ENCODE peak calls at places on chromosomes 6 and 20, in four cellular contexts. B, N, O and M are unnamed samples.
A peak's percentile ranks its signal among the peaks of the same experiment; 100 is the strongest.

GRCh38 chr20:63972312-63973159 is 2.8 kb upstream of the ZNF512B start:
- DNase-seq in N (no peak), O (peak; percentile 29), B (no peak), M (no peak)

GRCh38 chr6:84150680-84151079 is 76.8 kb downstream of the CEP162 start:
- DNase-seq in O (no peak), N (peak; percentile 28), B (no peak), M (peak; percentile 80)

GRCh38 chr6:27575594-27576361 is 102.9 kb upstream of the ZNF184 start:
- DNase-seq in B (no peak), O (no peak), N (no peak), M (no peak)

GRCh38 chr20:51413753-51414323 is 128.7 kb downstream of the NFATC2 start:
- DNase-seq in O (no peak), N (no peak), B (no peak), M (no peak)

GRCh38 chr20:59573837-59574236 is 30.5 kb upstream of the PHACTR3 start:
- DNase-seq in B (no peak), N (no peak), O (no peak), M (no peak)

GRCh38 chr6:44269921-44270525 is at the start of gene TMEM151B:
- DNase-seq in B (no peak), N (no peak), O (no peak), M (no peak)

GRCh38 chr20:59153832-59154231 is 9.8 kb upstream of the ZNF831 start:
- DNase-seq in B (no peak), N (no peak), O (no peak), M (no peak)

GRCh38 chr20:16865406-16865805 is 117.2 kb downstream of the OTOR start:
- DNase-seq in B (no peak), O (no peak), N (no peak), M (no peak)

GRCh38 chr20:57562541-57563465 is 1.9 kb downstream of the PCK1 start:
- DNase-seq in N (no peak), O (no peak), B (peak; percentile 41), M (no peak)

GRCh38 chr6:136550045-136550329 is 235 bp downstream of the MAP7 start:
- DNase-seq in B (no peak), O (peak; percentile 19), N (no peak), M (no peak)

GRCh38 chr20:44727039-44727438 is 11.9 kb downstream of the CCN5 start:
- DNase-seq in N (no peak), O (no peak), B (no peak), M (no peak)
- TF ChIP-seq CTCF in N (no peak), O (no peak), B (no peak), M (no peak)

GRCh38 chr6:41125282-41125681 is 28.9 kb downstream of the TREML1 start:
- DNase-seq in N (no peak), B (no peak), O (no peak), M (no peak)
- H3K4me3 ChIP-seq in N (no peak overlapping the region), B (no peak overlapping the region), O (no peak overlapping the region), M (no peak overlapping the region)

GRCh38 chr20:33915726-33916331 is 77.9 kb upstream of the RALY start:
- DNase-seq in O (peak; percentile 18), B (peak; percentile 79), N (no peak), M (no peak)
- TF ChIP-seq CTCF in O (peak; percentile 55), B (peak; percentile 47), N (peak; percentile 38), M (peak; percentile 56)

GRCh38 chr6:168439791-168440491 is 1.0 kb upstream of the SMOC2 start:
- DNase-seq in N (no peak), B (no peak), O (no peak), M (no peak)

GRCh38 chr6:168442646-168443045 is 1.7 kb downstream of the SMOC2 start:
- DNase-seq in B (no peak), O (no peak), N (no peak), M (no peak)

GRCh38 chr6:168440520-168441433 is at the start of gene SMOC2:
- DNase-seq in B (peak; percentile 38), O (peak; percentile 66), N (no peak), M (no peak)

GRCh38 chr6:168437751-168438150 is 3.2 kb upstream of the SMOC2 start:
- DNase-seq in N (no peak), B (no peak), O (no peak), M (no peak)

GRCh38 chr6:168441434-168442391 is 729 bp downstream of the SMOC2 start:
- DNase-seq in O (no peak), B (peak; percentile 21), N (no peak), M (no peak)
- H3K4me3 ChIP-seq in O (peak overlapping the region; percentile 72), B (peak overlapping the region; percentile 19), N (no peak overlapping the region), M (no peak overlapping the region)

GRCh38 chr6:151451417-151451949 is 443 bp downstream of the RMND1 start:
- DNase-seq in N (no peak), B (no peak), O (no peak), M (no peak)

GRCh38 chr6:151452750-151453427 is 963 bp upstream of the RMND1 start:
- DNase-seq in B (peak; percentile 47), N (no peak), O (peak; percentile 32), M (no peak)

GRCh38 chr6:151447237-151447636 is 4.7 kb downstream of the RMND1 start:
- DNase-seq in O (no peak), B (no peak), N (no peak), M (no peak)

GRCh38 chr6:151448623-151449022 is 3.3 kb downstream of the RMND1 start:
- DNase-seq in N (no peak), O (no peak), B (no peak), M (no peak)

GRCh38 chr6:151451950-151452749 is at the start of gene RMND1:
- DNase-seq in N (peak; percentile 100), B (peak; percentile 100), O (peak; percentile 100), M (peak; percentile 99)
- TF ChIP-seq CTCF in N (no peak), B (peak; percentile 9), O (no peak), M (no peak)

DNA sequence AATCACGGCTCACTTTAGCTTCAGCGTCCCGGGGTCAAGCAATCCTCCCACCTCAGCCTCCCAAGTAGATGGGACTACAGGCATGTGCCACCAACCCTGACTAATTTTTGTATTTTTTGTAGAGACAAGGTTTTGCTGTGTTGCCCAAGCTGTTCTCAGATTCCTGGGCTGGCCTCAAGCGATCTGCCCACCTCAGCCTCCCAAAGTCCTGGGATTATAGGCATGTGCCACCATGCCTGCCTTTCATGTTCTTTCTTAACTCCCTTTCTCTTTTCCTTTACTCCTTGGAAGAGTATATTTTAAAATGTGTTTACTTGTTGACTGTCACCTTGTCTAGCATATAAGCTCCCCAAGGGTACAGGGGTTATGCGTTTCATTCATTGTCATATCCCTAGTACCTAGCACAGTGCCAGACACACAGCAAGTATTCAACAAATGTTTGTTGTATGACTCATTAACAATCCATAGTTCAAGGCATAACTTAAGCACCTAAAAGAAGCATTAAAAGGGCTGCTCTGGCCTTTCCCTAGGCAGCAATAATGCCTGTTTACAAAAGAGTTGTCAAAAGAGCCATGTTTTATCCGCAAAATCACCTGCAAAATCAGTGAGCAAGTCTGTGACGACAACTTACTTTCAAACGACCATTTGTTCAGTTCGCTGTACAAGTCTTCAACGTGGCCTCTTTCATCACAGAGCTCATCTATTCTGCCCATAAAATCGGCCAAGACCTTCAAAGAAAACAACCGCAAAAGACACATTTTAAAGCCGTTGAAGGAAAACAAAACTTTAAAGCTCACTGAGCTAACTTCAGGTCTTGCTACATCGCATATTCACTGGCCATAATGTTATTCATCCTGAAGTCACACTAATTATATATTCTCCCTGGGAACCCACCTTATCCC is 4.6 kb downstream of the CYP24A1 start:
- DNase-seq in O (no peak), B (no peak), N (no peak), M (no peak)
- H3K4me3 ChIP-seq in O (no peak overlapping the region), B (no peak overlapping the region), N (no peak overlapping the region), M (no peak overlapping the region)

GRCh38 chr20:31704225-31705119 is 18.2 kb downstream of the BCL2L1 start:
- DNase-seq in N (peak; percentile 62), B (peak; percentile 90), O (peak; percentile 34), M (no peak)

GRCh38 chr20:31705191-31705590 is 17.5 kb downstream of the BCL2L1 start:
- DNase-seq in B (no peak), N (no peak), O (no peak), M (no peak)

GRCh38 chr20:31706607-31707257 is 15.9 kb downstream of the BCL2L1 start:
- DNase-seq in N (no peak), B (no peak), O (no peak), M (no peak)

GRCh38 chr20:31707258-31707615 is 15.4 kb downstream of the BCL2L1 start:
- DNase-seq in O (no peak), N (no peak), B (no peak), M (no peak)

DNA sequence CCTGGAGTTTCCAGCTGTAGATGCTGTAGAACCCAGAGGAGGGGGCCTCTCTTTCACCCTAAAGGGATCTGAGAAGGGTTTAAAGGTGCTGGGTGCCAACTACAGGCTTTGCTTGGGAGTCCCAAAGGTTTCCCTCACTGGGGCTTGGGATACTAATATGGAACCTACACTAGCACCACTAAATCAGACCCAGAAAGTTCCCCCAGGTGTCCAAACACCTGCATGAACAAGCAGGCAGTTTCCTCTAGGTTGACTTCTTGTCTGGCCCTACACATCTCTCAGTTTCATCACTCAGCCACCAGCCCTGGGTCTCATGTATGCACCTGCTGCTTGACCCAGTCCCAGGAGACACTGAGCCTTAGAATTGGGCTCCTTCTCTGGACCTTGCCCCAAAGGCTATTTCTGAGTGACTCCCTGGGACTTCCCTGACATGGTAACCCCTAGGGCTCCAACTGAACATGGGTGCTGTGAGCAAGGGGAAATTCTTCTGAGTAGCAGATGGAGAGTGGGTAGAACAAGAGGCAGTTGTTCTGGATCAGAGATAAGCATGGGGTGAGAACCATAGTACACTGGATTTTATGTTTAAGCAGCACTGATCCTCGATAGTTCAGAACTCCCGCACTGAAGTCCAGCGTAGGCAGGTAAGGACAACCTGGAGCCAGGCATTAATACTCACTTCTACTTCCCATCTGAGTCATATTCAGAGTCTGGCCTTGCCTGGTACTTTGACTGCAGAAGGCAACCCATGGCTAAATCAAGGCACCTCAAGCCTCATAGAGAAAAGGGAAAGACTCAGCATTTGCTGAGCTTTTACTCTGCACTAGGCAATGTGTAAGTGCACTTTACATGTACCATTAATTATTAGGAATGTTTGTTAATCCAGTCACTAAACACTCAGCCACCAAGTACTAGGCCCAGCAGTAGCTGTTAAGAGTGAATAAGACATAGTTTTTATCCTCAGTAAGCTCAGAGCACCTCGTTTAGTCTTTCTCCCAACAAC is 16.8 kb downstream of the BCL2L1 start:
- DNase-seq in N (no peak), O (no peak), B (no peak), M (no peak)
- TF ChIP-seq CTCF in N (no peak), O (no peak), B (no peak), M (no peak)

DNA sequence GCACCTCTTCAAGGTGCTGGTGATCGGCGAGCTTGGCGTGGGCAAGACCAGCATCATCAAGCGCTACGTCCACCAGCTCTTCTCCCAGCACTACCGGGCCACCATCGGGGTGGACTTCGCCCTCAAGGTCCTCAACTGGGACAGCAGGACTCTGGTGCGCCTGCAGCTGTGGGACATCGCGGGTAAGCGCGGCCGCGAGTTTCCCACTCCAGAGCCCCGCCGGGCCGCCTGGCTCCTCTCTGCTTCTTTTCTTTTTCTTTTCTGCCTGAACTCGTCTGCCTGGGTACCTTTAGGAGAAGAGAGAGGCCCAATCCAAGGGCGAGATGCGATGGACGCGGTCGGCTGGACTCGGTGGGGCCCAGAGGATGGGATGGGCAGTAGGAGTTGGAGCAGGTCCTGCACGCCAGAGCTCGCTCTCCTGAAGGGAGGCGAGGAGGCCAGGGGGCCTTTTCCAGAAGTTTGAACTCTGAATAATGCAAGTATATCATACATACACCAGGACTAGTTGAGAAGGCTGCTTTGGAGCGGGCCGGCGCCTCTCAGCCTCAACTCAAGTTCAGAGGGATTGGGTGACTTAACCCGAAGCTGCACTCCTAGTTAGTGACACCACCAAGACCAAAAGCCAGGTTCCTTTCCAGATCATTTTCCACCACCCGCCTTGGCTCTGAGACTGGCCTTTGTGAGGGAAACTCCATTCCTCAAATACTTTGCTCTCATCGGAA is 468 bp downstream of the RAB32 start:
- DNase-seq in B (peak; percentile 71), N (no peak), O (peak; percentile 30), M (no peak)
- H3K4me3 ChIP-seq in B (peak overlapping the region; percentile 62), N (peak overlapping the region; percentile 82), O (peak overlapping the region; percentile 85), M (peak overlapping the region; percentile 81)